ENCODE peak calls at places on chromosomes 13 and 19, in six cellular contexts. A is lower leg skin, X is hepatic stellate cell, P is tibial nerve, U is substantia nigra, E is cardiac muscle cell. M is an unnamed sample.

GRCh38 chr19:12244370-12244769 is 50.3 kb downstream of the ZNF44 start:
- DNase-seq in X (no peak), E (no peak), U (no peak), P (no peak), A (no peak), M (no peak)

GRCh38 chr13:72651196-72651595 is 76.2 kb downstream of the MZT1 start:
- DNase-seq in U (no peak), P (no peak), E (peak; percentile 37), X (no peak), A (no peak), M (no peak)

GRCh38 chr13:106078191-106078590 is 457.3 kb downstream of the EFNB2 start:
- DNase-seq in P (no peak), U (no peak), X (no peak), A (no peak), E (peak; percentile 30), M (no peak)

GRCh38 chr19:56841194-56841546 is 644 bp upstream of the PEG3 start:
- DNase-seq in X (no peak), U (no peak), A (no peak), P (no peak), E (no peak), M (no peak)

GRCh38 chr13:22103046-22103445 is 432.2 kb downstream of the FGF9 start:
- DNase-seq in A (no peak), X (no peak), P (no peak), E (no peak), U (no peak), M (no peak)

GRCh38 chr13:51453959-51454703 is 1.3 kb upstream of the INTS6 start:
- DNase-seq in U (peak; percentile 29), X (peak; percentile 22), A (peak; percentile 86), P (peak; percentile 36), E (peak; percentile 32), M (peak; percentile 43)

GRCh38 chr19:14073925-14074838 is 1.6 kb downstream of the MISP3 start:
- DNase-seq in P (peak; percentile 23), X (no peak), U (peak; percentile 70), A (peak; percentile 91), E (peak; percentile 15), M (peak; percentile 17)

GRCh38 chr19:628168-628567 is 5.2 kb downstream of the POLRMT start:
- DNase-seq in P (no peak), X (no peak), A (no peak), E (no peak), U (no peak), M (peak; percentile 19)

GRCh38 chr19:39126593-39127187 is 1.1 kb downstream of the PAK4 start:
- DNase-seq in A (no peak), X (no peak), U (no peak), E (no peak), P (no peak), M (peak; percentile 37)

GRCh38 chr13:104641309-104641708 is 1575.1 kb upstream of the SLC10A2 start:
- DNase-seq in E (no peak), A (no peak), U (no peak), X (no peak), P (no peak), M (no peak)

GRCh38 chr13:76833465-76833864 is 52.7 kb downstream of the KCTD12 start:
- DNase-seq in X (no peak), P (no peak), E (no peak), A (no peak), U (no peak), M (no peak)

GRCh38 chr13:26328326-26328725 is 74.4 kb downstream of the CDK8 start:
- DNase-seq in P (no peak), X (no peak), A (no peak), E (no peak), U (no peak), M (no peak)

GRCh38 chr19:1017115-1017905 is 3.6 kb downstream of the TMEM259 start:
- DNase-seq in A (no peak), X (no peak), U (no peak), P (no peak), E (no peak), M (peak; percentile 25)

GRCh38 chr19:11191934-11192333 is 5.4 kb downstream of the KANK2 start:
- DNase-seq in A (no peak), P (no peak), E (no peak), X (no peak), U (no peak), M (no peak)

GRCh38 chr19:3801412-3802096 is 15.4 kb upstream of the MATK start:
- DNase-seq in E (peak; percentile 32), A (peak; percentile 90), P (no peak), X (no peak), U (no peak), M (no peak)

GRCh38 chr19:16368385-16369305 is 44.0 kb downstream of the KLF2 start:
- DNase-seq in U (no peak), E (no peak), A (no peak), P (no peak), X (no peak), M (no peak)

GRCh38 chr19:35531291-35531690 is 2.0 kb upstream of the GAPDHS start:
- DNase-seq in P (no peak), U (no peak), A (no peak), X (no peak), E (no peak), M (no peak)

GRCh38 chr19:2282062-2282861 is at the start of gene PEAK3:
- DNase-seq in P (peak; percentile 65), X (peak; percentile 74), U (peak; percentile 45), E (peak; percentile 61), A (peak; percentile 96), M (no peak)

GRCh38 chr13:92103673-92104296 is 705.4 kb downstream of the GPC5 start:
- DNase-seq in P (no peak), X (peak; percentile 2), U (no peak), E (peak; percentile 8), A (no peak), M (no peak)

GRCh38 chr19:52778811-52779210 is 7.8 kb downstream of the ZNF600 start:
- DNase-seq in P (no peak), E (no peak), X (no peak), U (no peak), A (no peak), M (no peak)

GRCh38 chr13:24202215-24202614 is 41.7 kb downstream of the SPATA13 start:
- DNase-seq in E (no peak), P (no peak), X (no peak), A (no peak), U (no peak), M (no peak)

GRCh38 chr19:6017576-6017975 is 39.6 kb upstream of the RANBP3 start:
- DNase-seq in U (no peak), E (no peak), A (no peak), X (no peak), P (no peak), M (no peak)

GRCh38 chr19:51415187-51415586 is 2.3 kb downstream of the SIGLEC10 start:
- DNase-seq in U (no peak), P (no peak), E (no peak), A (peak; percentile 68), X (no peak), M (no peak)

GRCh38 chr19:6455924-6456323 is 3.7 kb downstream of the SLC25A23 start:
- DNase-seq in X (no peak), E (no peak), A (no peak), P (no peak), U (no peak), M (no peak)

GRCh38 chr13:79642596-79642995 is 161.6 kb downstream of the NDFIP2 start:
- DNase-seq in U (no peak), X (no peak), A (no peak), E (no peak), P (no peak), M (no peak)

GRCh38 chr13:89486721-89487120 is 1815.5 kb downstream of the SLITRK5 start:
- DNase-seq in A (no peak), P (no peak), E (no peak), U (no peak), X (no peak), M (no peak)

GRCh38 chr19:14135985-14136508 is 342 bp downstream of the ASF1B start:
- DNase-seq in X (no peak), U (no peak), E (no peak), P (no peak), A (no peak), M (no peak)

GRCh38 chr19:49592486-49593232 is 1.7 kb downstream of the PRR12 start:
- DNase-seq in X (peak; percentile 45), P (no peak), U (no peak), E (peak; percentile 38), A (no peak), M (peak; percentile 9)

GRCh38 chr19:43901395-43902390 is 33.4 kb downstream of the ZNF45 start:
- DNase-seq in X (peak; percentile 79), U (peak; percentile 57), E (peak; percentile 90), P (peak; percentile 62), A (peak; percentile 92), M (peak; percentile 86)

GRCh38 chr19:19524053-19524452 is 4.7 kb upstream of the YJEFN3 start:
- DNase-seq in E (no peak), U (no peak), P (no peak), X (no peak), A (no peak), M (no peak)

GRCh38 chr19:30682576-30683536 is 310.7 kb downstream of the ZNF536 start:
- DNase-seq in U (peak; percentile 55), X (peak; percentile 86), P (peak; percentile 91), E (peak; percentile 81), A (peak; percentile 95), M (peak; percentile 79)

GRCh38 chr13:39364797-39365468 is 238.1 kb downstream of the LHFPL6 start:
- DNase-seq in E (peak; percentile 55), A (no peak), P (no peak), X (no peak), U (no peak), M (no peak)

GRCh38 chr13:113816248-113816924 is 47.5 kb downstream of the GAS6 start:
- DNase-seq in P (no peak), A (no peak), U (no peak), E (no peak), X (no peak), M (peak; percentile 35)

GRCh38 chr13:110347535-110348308 is 40.6 kb downstream of the COL4A2 start:
- DNase-seq in E (no peak), P (no peak), A (peak; percentile 87), U (no peak), X (peak; percentile 82), M (peak; percentile 42)

GRCh38 chr19:4380254-4380727 is 20.1 kb downstream of the SH3GL1 start:
- DNase-seq in E (no peak), A (peak; percentile 92), P (no peak), X (no peak), U (no peak), M (peak; percentile 41)

GRCh38 chr19:39997595-39998216 is 846 bp downstream of the ZNF546 start:
- DNase-seq in E (no peak), A (no peak), U (no peak), X (no peak), P (no peak), M (peak; percentile 26)

M was measured in lung microvascular endothelial cell.